ENCODE peak calls at places on chromosomes 13 and 19, in nine cellular contexts. U is A549; K is mesenchymal stem cell; V is astrocyte of the spinal cord; E is CD8-positive, alpha-beta memory T cell; N is NCI-H774; R is HCT116; O is GM19239; T is tibial nerve. F is an unnamed sample.

GRCh38 chr19:29842471-29843179 is 30.8 kb downstream of the CCNE1 start:
- DNase-seq in U (no peak), K (no peak), V (no peak), E (no peak), N (no peak), R (no peak), O (no peak), T (no peak), F (no peak)

GRCh38 chr19:45171211-45171623 is 6.8 kb downstream of the TRAPPC6A start:
- DNase-seq in U (no peak), K (no peak), V (no peak), E (peak; percentile 15), N (no peak), R (no peak), O (no peak), T (no peak), F (no peak)

GRCh38 chr19:8490395-8490760 is 12.1 kb downstream of the PRAM1 start:
- DNase-seq in U (no peak), K (no peak), V (no peak), E (no peak), N (no peak), R (no peak), O (no peak), T (no peak), F (no peak)

GRCh38 chr13:101211261-101211660 is 205.0 kb downstream of the NALCN start:
- DNase-seq in U (peak; percentile 14), K (no peak), V (peak; percentile 63), E (no peak), N (no peak), R (no peak), O (no peak), T (no peak), F (no peak)

GRCh38 chr13:91203430-91203829 is 144.1 kb upstream of the MIR17HG start:
- DNase-seq in U (no peak), K (no peak), V (no peak), E (no peak), N (peak; percentile 51), R (no peak), O (no peak), T (no peak), F (no peak)

GRCh38 chr13:66009241-66009640 is 1220.9 kb downstream of the PCDH9 start:
- DNase-seq in U (no peak), K (no peak), V (no peak), E (no peak), N (no peak), R (no peak), O (no peak), T (no peak), F (no peak)

GRCh38 chr13:51158923-51159322 is 47.8 kb upstream of the C13orf42 start:
- DNase-seq in U (no peak), K (no peak), V (no peak), E (no peak), N (no peak), R (no peak), O (no peak), T (no peak), F (peak; percentile 65)

GRCh38 chr19:54164369-54165068 is 5.0 kb upstream of the LENG1 start:
- DNase-seq in U (peak; percentile 77), K (peak; percentile 54), V (no peak), E (peak; percentile 61), N (peak; percentile 75), R (peak; percentile 39), O (no peak), T (peak; percentile 36), F (no peak)

GRCh38 chr13:51684076-51684475 is 99.8 kb downstream of the WDFY2 start:
- DNase-seq in U (no peak), K (no peak), V (peak; percentile 60), E (no peak), N (no peak), R (no peak), O (no peak), T (no peak), F (no peak)

GRCh38 chr19:6692027-6692426 is 22.1 kb upstream of the TNFSF14 start:
- DNase-seq in U (no peak), K (no peak), V (no peak), E (no peak), N (no peak), R (no peak), O (no peak), T (no peak), F (no peak)

GRCh38 chr19:7200739-7201138 is 93.5 kb downstream of the INSR start:
- DNase-seq in U (no peak), K (no peak), V (no peak), E (no peak), N (no peak), R (no peak), O (no peak), T (no peak), F (no peak)

GRCh38 chr13:34719060-34719875 is 222.8 kb upstream of the NBEA start:
- DNase-seq in U (no peak), K (no peak), V (no peak), E (no peak), N (peak; percentile 47), R (no peak), O (no peak), T (no peak), F (no peak)

GRCh38 chr19:2616741-2617392 is 85.6 kb downstream of the GNG7 start:
- DNase-seq in U (no peak), K (no peak), V (no peak), E (no peak), N (no peak), R (no peak), O (no peak), T (peak; percentile 60), F (no peak)

GRCh38 chr19:10780368-10780767 is 55.6 kb downstream of the TMED1 start:
- DNase-seq in U (no peak), K (peak; percentile 93), V (peak; percentile 69), E (no peak), N (no peak), R (no peak), O (no peak), T (peak; percentile 64), F (peak; percentile 63)

GRCh38 chr19:32339988-32340874 is 5.2 kb upstream of the ZNF507 start:
- DNase-seq in U (peak; percentile 87), K (peak; percentile 61), V (peak; percentile 46), E (peak; percentile 19), N (no peak), R (no peak), O (peak; percentile 28), T (peak; percentile 59), F (peak; percentile 82)

GRCh38 chr19:41548954-41549688 is 26.8 kb upstream of the CEACAM21 start:
- DNase-seq in U (no peak), K (peak; percentile 8), V (no peak), E (peak; percentile 59), N (no peak), R (no peak), O (no peak), T (no peak), F (peak; percentile 52)

GRCh38 chr19:53875602-53876340 is 6.2 kb upstream of the PRKCG start:
- DNase-seq in U (no peak), K (peak; percentile 46), V (no peak), E (no peak), N (no peak), R (no peak), O (no peak), T (no peak), F (no peak)

GRCh38 chr19:33284146-33284643 is 18.1 kb downstream of the CEBPA start:
- DNase-seq in U (no peak), K (no peak), V (no peak), E (no peak), N (no peak), R (no peak), O (no peak), T (no peak), F (no peak)

GRCh38 chr19:54451997-54452396 is 3.0 kb downstream of the LENG8 start:
- DNase-seq in U (no peak), K (no peak), V (no peak), E (no peak), N (no peak), R (no peak), O (no peak), T (no peak), F (no peak)

GRCh38 chr13:50566646-50567045 is 276.8 kb downstream of the DLEU7 start:
- DNase-seq in U (no peak), K (no peak), V (no peak), E (no peak), N (no peak), R (no peak), O (no peak), T (no peak), F (no peak)

GRCh38 chr13:73303858-73304257 is 245.1 kb downstream of the KLF5 start:
- DNase-seq in U (no peak), K (no peak), V (peak; percentile 21), E (no peak), N (no peak), R (no peak), O (no peak), T (no peak), F (no peak)

GRCh38 chr19:13099073-13099999 is 3.3 kb downstream of the LYL1 start:
- DNase-seq in U (no peak), K (no peak), V (no peak), E (peak; percentile 73), N (peak; percentile 29), R (no peak), O (peak; percentile 84), T (peak; percentile 52), F (no peak)

GRCh38 chr13:93984070-93984469 is 495.4 kb downstream of the DCT start:
- DNase-seq in U (no peak), K (no peak), V (no peak), E (no peak), N (no peak), R (no peak), O (no peak), T (no peak), F (no peak)

F was measured in Ammon's horn.